ENCODE peak calls at places on chromosomes 2 and 18, in six cellular contexts. T, L, U, C, M and P are unnamed samples.

GRCh38 chr2:5690718-5691658 is 1.2 kb upstream of the SOX11 start:
- DNase-seq in T (no peak), L (no peak), U (no peak), C (no peak), M (no peak), P (no peak)

GRCh38 chr2:199495147-199495546 is 37.4 kb upstream of the SATB2 start:
- DNase-seq in T (no peak), L (no peak), U (no peak), C (no peak), M (no peak), P (no peak)

GRCh38 chr2:142131016-142131714 is at the start of gene LRP1B:
- DNase-seq in T (no peak), L (no peak), U (peak; percentile 45), C (no peak), M (no peak), P (no peak)

GRCh38 chr18:57446322-57446721 is 11.1 kb downstream of the ONECUT2 start:
- DNase-seq in T (no peak), L (no peak), U (no peak), C (no peak), M (peak; percentile 52), P (no peak)

GRCh38 chr2:28643911-28644334 is 107.7 kb upstream of the PPP1CB start:
- DNase-seq in T (no peak), L (no peak), U (peak; percentile 32), C (peak; percentile 48), M (no peak), P (no peak)

GRCh38 chr2:126831234-126832005 is 67.3 kb upstream of the TEX51 start:
- DNase-seq in T (no peak), L (no peak), U (peak; percentile 3), C (no peak), M (no peak), P (no peak)

GRCh38 chr2:70340921-70341765 is 39.3 kb upstream of the FAM136A start:
- DNase-seq in T (peak; percentile 59), L (no peak), U (peak; percentile 55), C (no peak), M (peak; percentile 74), P (no peak)

GRCh38 chr2:22944141-22944540 is 440.8 kb upstream of the KLHL29 start:
- DNase-seq in T (no peak), L (no peak), U (no peak), C (no peak), M (no peak), P (no peak)

GRCh38 chr2:48452108-48452507 is 77.8 kb upstream of the STON1 start:
- DNase-seq in T (no peak), L (no peak), U (no peak), C (no peak), M (peak; percentile 51), P (no peak)

GRCh38 chr18:64202836-64203235 is 53.9 kb upstream of the LINC00305 start:
- DNase-seq in T (no peak), L (no peak), U (no peak), C (no peak), M (no peak), P (no peak)

GRCh38 chr2:105932582-105932981 is 187.9 kb downstream of the NCK2 start:
- DNase-seq in T (no peak), L (no peak), U (no peak), C (no peak), M (no peak), P (no peak)

GRCh38 chr2:46024146-46024779 is 272.9 kb upstream of the EPAS1 start:
- DNase-seq in T (no peak), L (no peak), U (peak; percentile 83), C (no peak), M (no peak), P (no peak)

GRCh38 chr2:158967731-158968395 is 577 bp upstream of the TANC1 start:
- DNase-seq in T (no peak), L (peak; percentile 34), U (peak; percentile 48), C (peak; percentile 40), M (no peak), P (no peak)

GRCh38 chr2:140023291-140023690 is 1243.1 kb upstream of the NXPH2 start:
- DNase-seq in T (no peak), L (no peak), U (no peak), C (no peak), M (no peak), P (no peak)

GRCh38 chr18:8389391-8390340 is 219.6 kb upstream of the RAB12 start:
- DNase-seq in T (peak; percentile 53), L (no peak), U (peak; percentile 78), C (peak; percentile 78), M (peak; percentile 69), P (no peak)

DNA sequence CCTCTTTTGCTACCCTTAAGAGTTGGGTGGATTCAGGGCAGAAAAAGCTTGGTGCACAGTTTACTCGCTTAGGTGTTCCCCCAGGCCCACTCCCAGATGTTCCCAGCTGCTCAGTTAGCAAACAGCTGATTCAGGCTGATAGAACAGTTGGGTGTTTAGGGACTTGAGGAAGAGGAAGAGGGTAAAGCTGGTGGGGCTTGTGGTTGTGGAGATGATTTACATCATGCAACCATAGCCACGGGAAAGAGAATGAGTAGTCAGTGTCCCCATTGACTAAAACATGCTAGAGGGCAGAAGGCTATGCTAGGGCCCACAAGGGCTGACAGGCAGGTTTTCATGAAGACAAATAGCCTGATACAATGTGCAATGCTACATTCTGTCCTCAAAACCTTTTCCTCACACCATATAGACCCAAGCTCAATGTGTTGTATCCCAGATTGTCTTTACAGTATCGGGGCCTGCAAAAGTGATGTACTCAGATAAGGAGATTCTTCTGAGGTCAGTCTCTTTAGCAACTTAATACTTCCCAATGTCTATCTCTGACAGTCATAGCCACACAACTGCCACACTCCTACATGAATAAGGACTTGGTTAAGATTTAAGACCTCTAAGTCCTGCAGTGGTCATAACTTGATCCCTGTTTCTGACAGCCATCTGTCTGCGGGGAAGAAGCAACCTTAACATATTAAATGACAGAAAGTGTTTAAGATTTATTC is 15.6 kb downstream of the COLEC12 start:
- DNase-seq in T (no peak), L (no peak), U (no peak), C (no peak), M (no peak), P (no peak)
- TF ChIP-seq POLR2AphosphoS5 in T (no peak), L (no peak), U (no peak), C (no peak), M (no peak), P (no peak)

GRCh38 chr18:2657788-2658458 is 2.4 kb downstream of the SMCHD1 start:
- DNase-seq in T (peak; percentile 45), L (no peak), U (peak; percentile 87), C (no peak), M (no peak), P (no peak)
- H3K4me3 ChIP-seq in T (peak overlapping the region; percentile 10), L (peak overlapping the region; percentile 91), U (no peak overlapping the region), C (peak overlapping the region; percentile 89), M (peak overlapping the region; percentile 86), P (peak overlapping the region; percentile 23)

GRCh38 chr2:104703669-104704068 is 150.2 kb upstream of the POU3F3 start:
- DNase-seq in T (no peak), L (no peak), U (no peak), C (no peak), M (no peak), P (no peak)

GRCh38 chr2:104702451-104702850 is 151.5 kb upstream of the POU3F3 start:
- DNase-seq in T (no peak), L (no peak), U (no peak), C (no peak), M (no peak), P (no peak)

GRCh38 chr2:104698276-104698675 is 155.6 kb upstream of the POU3F3 start:
- DNase-seq in T (no peak), L (no peak), U (no peak), C (no peak), M (no peak), P (no peak)

GRCh38 chr2:104702026-104702425 is 151.9 kb upstream of the POU3F3 start:
- DNase-seq in T (no peak), L (no peak), U (no peak), C (no peak), M (no peak), P (no peak)

DNA sequence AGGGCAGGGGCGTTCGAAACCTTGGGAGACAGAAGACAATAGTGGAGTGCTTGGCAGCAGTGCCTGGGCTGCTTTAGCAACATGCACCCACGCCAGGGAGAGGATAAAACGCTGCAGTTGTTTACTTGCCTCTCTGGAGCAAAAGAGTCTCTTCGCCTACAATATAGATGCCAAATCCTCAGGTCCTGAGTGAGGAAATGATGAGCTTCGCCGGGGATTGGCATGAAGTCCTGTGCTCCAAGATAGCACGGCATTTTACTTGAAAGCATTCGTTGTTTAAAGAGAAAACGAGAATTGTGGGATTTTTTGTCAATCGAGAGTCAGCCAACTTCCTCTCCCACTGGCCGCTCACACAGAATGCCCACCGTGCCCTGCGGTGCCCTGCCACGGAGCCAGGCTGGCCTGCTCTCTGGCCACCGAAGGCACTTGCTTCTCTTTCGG is 152.4 kb upstream of the POU3F3 start:
- DNase-seq in T (no peak), L (no peak), U (no peak), C (no peak), M (no peak), P (no peak)
- TF ChIP-seq CTCF in T (no peak), L (no peak), U (no peak), C (no peak), M (no peak), P (no peak)

GRCh38 chr2:222912776-222913175 is 51.9 kb downstream of the ACSL3 start:
- DNase-seq in T (no peak), L (no peak), U (no peak), C (no peak), M (no peak), P (no peak)

GRCh38 chr2:222909276-222909675 is 48.4 kb downstream of the ACSL3 start:
- DNase-seq in T (no peak), L (no peak), U (no peak), C (no peak), M (no peak), P (no peak)

GRCh38 chr2:222907790-222908431 is 47.1 kb downstream of the ACSL3 start:
- DNase-seq in T (no peak), L (no peak), U (no peak), C (no peak), M (no peak), P (no peak)

GRCh38 chr2:222915092-222915957 is 54.5 kb downstream of the ACSL3 start:
- DNase-seq in T (peak; percentile 4), L (no peak), U (peak; percentile 42), C (no peak), M (no peak), P (no peak)

GRCh38 chr2:222912117-222912516 is 51.3 kb downstream of the ACSL3 start:
- DNase-seq in T (no peak), L (no peak), U (no peak), C (no peak), M (no peak), P (no peak)
- TF ChIP-seq POLR2AphosphoS5 in T (no peak), L (no peak), U (no peak), C (no peak), M (no peak), P (no peak)